ENCODE peak calls at places on chromosomes 11 and 22, in eight cellular contexts. A is WERI-Rb-1; P is CD4-positive, alpha-beta memory T cell; O is effector CD8-positive, alpha-beta T cell; W is neural crest cell; Z is right lobe of liver; N is neural progenitor cell; I is M059J. M is an unnamed sample.

GRCh38 chr22:36208162-36208765 is 6.7 kb upstream of the APOL4 start:
- DNase-seq in P (no peak), O (no peak), W (no peak), A (no peak), Z (no peak), N (no peak), I (no peak), M (no peak)

GRCh38 chr11:3341298-3341697 is 37.6 kb downstream of the ZNF195 start:
- DNase-seq in Z (no peak), P (peak; percentile 42), N (peak; percentile 77), I (peak; percentile 20), A (peak; percentile 71), O (peak; percentile 56), W (peak; percentile 36), M (no peak)

GRCh38 chr22:20945578-20945934 is 21.5 kb upstream of the AIFM3 start:
- DNase-seq in A (no peak), N (no peak), W (no peak), Z (no peak), P (no peak), I (no peak), O (no peak), M (no peak)

GRCh38 chr11:763073-763463 is 14.2 kb downstream of the GATD1 start:
- DNase-seq in Z (no peak), O (no peak), W (no peak), I (no peak), N (no peak), P (no peak), A (no peak), M (no peak)

GRCh38 chr11:75563978-75564552 is 2.0 kb downstream of the SERPINH1 start:
- DNase-seq in W (peak; percentile 59), I (no peak), A (peak; percentile 33), N (peak; percentile 91), P (no peak), O (no peak), Z (no peak), M (no peak)

GRCh38 chr22:46934746-46935491 is 172.5 kb downstream of the TBC1D22A start:
- DNase-seq in W (no peak), P (no peak), N (no peak), O (no peak), I (peak; percentile 92), A (no peak), Z (no peak), M (peak; percentile 31)

GRCh38 chr11:77959434-77959833 is 35.0 kb downstream of the INTS4 start:
- DNase-seq in O (no peak), Z (no peak), N (no peak), A (no peak), W (no peak), P (no peak), I (no peak), M (no peak)

GRCh38 chr11:44825058-44825795 is 98.5 kb downstream of the TSPAN18 start:
- DNase-seq in P (no peak), W (no peak), N (no peak), Z (no peak), I (no peak), A (no peak), O (no peak), M (no peak)

GRCh38 chr11:65425971-65426838 is 3.6 kb downstream of the NEAT1 start:
- DNase-seq in P (peak; percentile 81), W (no peak), O (no peak), A (no peak), I (peak; percentile 81), Z (peak; percentile 15), N (no peak), M (peak; percentile 54)

GRCh38 chr11:69018924-69019323 is 5.9 kb upstream of the MRGPRF start:
- DNase-seq in O (no peak), I (peak; percentile 56), Z (no peak), P (no peak), N (no peak), A (no peak), W (no peak), M (no peak)

GRCh38 chr11:21976210-21976609 is 216.7 kb upstream of the ANO5 start:
- DNase-seq in Z (no peak), P (no peak), A (no peak), O (no peak), W (no peak), I (no peak), N (no peak), M (no peak)

GRCh38 chr22:33562484-33562883 is 357.8 kb downstream of the LARGE1 start:
- DNase-seq in I (no peak), P (no peak), W (no peak), A (no peak), N (no peak), O (no peak), Z (no peak), M (no peak)

GRCh38 chr11:18540207-18541009 is 13.7 kb upstream of the TSG101 start:
- DNase-seq in W (no peak), N (peak; percentile 12), A (no peak), I (peak; percentile 35), O (no peak), P (peak; percentile 46), Z (no peak), M (no peak)

GRCh38 chr22:26894766-26895485 is 237.5 kb downstream of the MIAT start:
- DNase-seq in I (peak; percentile 94), W (no peak), N (no peak), P (no peak), A (no peak), O (no peak), Z (no peak), M (no peak)

GRCh38 chr11:61587951-61588695 is 7.2 kb upstream of the SYT7 start:
- DNase-seq in P (peak; percentile 46), N (peak; percentile 76), W (no peak), I (peak; percentile 30), Z (no peak), A (peak; percentile 97), O (peak; percentile 59), M (no peak)

GRCh38 chr11:69000391-69000790 is 12.7 kb downstream of the MRGPRF start:
- DNase-seq in N (no peak), A (no peak), I (no peak), Z (no peak), O (no peak), W (no peak), P (no peak), M (no peak)

GRCh38 chr22:40215266-40215665 is 37.5 kb downstream of the TNRC6B start:
- DNase-seq in P (no peak), W (no peak), Z (no peak), O (no peak), I (no peak), A (no peak), N (no peak), M (no peak)

GRCh38 chr22:45201678-45202332 is 38.1 kb downstream of the NUP50 start:
- DNase-seq in Z (no peak), W (no peak), A (no peak), O (no peak), I (peak; percentile 91), P (no peak), N (no peak), M (no peak)

GRCh38 chr11:80773919-80774318 is 1333.1 kb upstream of the TENM4 start:
- DNase-seq in N (peak; percentile 4), W (no peak), O (no peak), I (no peak), P (no peak), Z (no peak), A (no peak), M (no peak)

GRCh38 chr22:42644422-42645340 is 4.3 kb upstream of the ATP5MGL start:
- DNase-seq in O (no peak), W (no peak), Z (no peak), P (no peak), I (no peak), N (no peak), A (no peak), M (no peak)

GRCh38 chr22:38437416-38437815 is 17.6 kb downstream of the KCNJ4 start:
- DNase-seq in N (no peak), I (peak; percentile 52), A (no peak), O (no peak), W (no peak), P (no peak), Z (no peak), M (no peak)

GRCh38 chr22:41833369-41834004 is 582 bp downstream of the SREBF2 start:
- DNase-seq in Z (peak; percentile 76), P (peak; percentile 54), A (peak; percentile 22), W (peak; percentile 14), I (peak; percentile 28), N (peak; percentile 73), O (peak; percentile 42), M (peak; percentile 83)

GRCh38 chr11:31649567-31649966 is 140.0 kb downstream of the ELP4 start:
- DNase-seq in A (no peak), N (no peak), O (no peak), P (no peak), W (no peak), Z (no peak), I (no peak), M (no peak)

GRCh38 chr11:102883132-102883531 is 8.3 kb upstream of the MMP12 start:
- DNase-seq in P (no peak), O (no peak), Z (no peak), W (no peak), A (no peak), N (no peak), I (peak; percentile 34), M (no peak)

GRCh38 chr22:19719055-19719482 is 4.3 kb upstream of the GP1BB start:
- DNase-seq in W (no peak), P (no peak), I (no peak), N (no peak), Z (no peak), A (no peak), O (peak; percentile 10), M (no peak)

GRCh38 chr11:1373536-1374214 is 16.1 kb upstream of the BRSK2 start:
- DNase-seq in P (no peak), W (no peak), Z (no peak), O (no peak), N (no peak), A (no peak), I (peak; percentile 45), M (no peak)

GRCh38 chr22:41394012-41394356 is 12.2 kb downstream of the TEF start:
- DNase-seq in W (no peak), Z (no peak), N (no peak), O (no peak), A (no peak), I (no peak), P (no peak), M (no peak)

GRCh38 chr22:30609260-30610185 is 2.5 kb downstream of the TCN2 start:
- DNase-seq in N (no peak), I (peak; percentile 87), A (no peak), Z (no peak), O (no peak), W (no peak), P (no peak), M (peak; percentile 47)

GRCh38 chr11:20032577-20033265 is 127.6 kb downstream of the DBX1 start:
- DNase-seq in Z (no peak), A (no peak), N (no peak), I (no peak), P (no peak), O (no peak), W (no peak), M (no peak)

GRCh38 chr11:66293352-66293751 is 1.7 kb downstream of the TMEM151A start:
- DNase-seq in P (no peak), N (no peak), A (no peak), I (no peak), O (no peak), Z (no peak), W (no peak), M (no peak)

GRCh38 chr11:44036811-44037657 is 10.7 kb upstream of the ACCSL start:
- DNase-seq in P (peak; percentile 3), Z (peak; percentile 66), A (peak; percentile 84), O (no peak), W (peak; percentile 71), I (peak; percentile 76), N (peak; percentile 94), M (peak; percentile 12)

GRCh38 chr11:111064118-111064517 is 181.4 kb upstream of the POU2AF2 start:
- DNase-seq in W (no peak), I (peak; percentile 93), O (no peak), N (no peak), Z (no peak), A (no peak), P (no peak), M (no peak)

GRCh38 chr22:41234815-41235687 is 5.7 kb downstream of the CHADL start:
- DNase-seq in W (no peak), A (no peak), I (no peak), O (no peak), Z (peak; percentile 77), P (no peak), N (no peak), M (no peak)

GRCh38 chr11:76841923-76842452 is 18.7 kb upstream of the ACER3 start:
- DNase-seq in Z (no peak), A (no peak), W (no peak), I (no peak), N (no peak), O (no peak), P (no peak), M (no peak)